ENCODE peak calls at places on chromosomes 11 and 22, in ten cellular contexts. One of them, this sample, is unnamed.

GRCh38 chr22:29879738-29880137 is 3.2 kb upstream of the MTMR3 start:
- DNase-seq in AG09309: no peak
- DNase-seq in B cell: no peak
- DNase-seq in neural crest cell: no peak
- DNase-seq in hepatocyte: no peak
- DNase-seq in lung: no peak
- DNase-seq in dorsolateral prefrontal cortex: no peak
- DNase-seq in transverse colon: no peak
- DNase-seq in endothelial cell: no peak
- DNase-seq in fibroblast of mammary gland: peak
- DNase-seq in this sample: no peak

GRCh38 chr11:123833095-123833494 is 26.9 kb upstream of the OR6M1 start:
- DNase-seq in AG09309: no peak
- DNase-seq in B cell: no peak
- DNase-seq in neural crest cell: no peak
- DNase-seq in hepatocyte: no peak
- DNase-seq in lung: no peak
- DNase-seq in dorsolateral prefrontal cortex: no peak
- DNase-seq in transverse colon: no peak
- DNase-seq in endothelial cell: no peak
- DNase-seq in fibroblast of mammary gland: no peak
- DNase-seq in this sample: no peak

GRCh38 chr22:47200273-47201051 is 438.0 kb downstream of the TBC1D22A start:
- DNase-seq in AG09309: no peak
- DNase-seq in B cell: peak
- DNase-seq in neural crest cell: no peak
- DNase-seq in hepatocyte: no peak
- DNase-seq in lung: no peak
- DNase-seq in dorsolateral prefrontal cortex: no peak
- DNase-seq in transverse colon: no peak
- DNase-seq in endothelial cell: no peak
- DNase-seq in fibroblast of mammary gland: peak
- DNase-seq in this sample: no peak

GRCh38 chr22:27791494-27792241 is 9.9 kb downstream of the MN1 start:
- DNase-seq in AG09309: no peak
- DNase-seq in B cell: no peak
- DNase-seq in neural crest cell: no peak
- DNase-seq in hepatocyte: no peak
- DNase-seq in lung: no peak
- DNase-seq in dorsolateral prefrontal cortex: no peak
- DNase-seq in transverse colon: no peak
- DNase-seq in endothelial cell: no peak
- DNase-seq in fibroblast of mammary gland: no peak
- DNase-seq in this sample: no peak

GRCh38 chr11:17021550-17021949 is 7.3 kb upstream of the PLEKHA7 start:
- DNase-seq in AG09309: no peak
- DNase-seq in B cell: no peak
- DNase-seq in neural crest cell: no peak
- DNase-seq in hepatocyte: no peak
- DNase-seq in lung: no peak
- DNase-seq in dorsolateral prefrontal cortex: no peak
- DNase-seq in transverse colon: no peak
- DNase-seq in endothelial cell: no peak
- DNase-seq in fibroblast of mammary gland: no peak
- DNase-seq in this sample: no peak

GRCh38 chr11:42311504-42311903 is 852.1 kb upstream of the LRRC4C start:
- DNase-seq in AG09309: no peak
- DNase-seq in B cell: no peak
- DNase-seq in neural crest cell: no peak
- DNase-seq in hepatocyte: no peak
- DNase-seq in lung: no peak
- DNase-seq in dorsolateral prefrontal cortex: no peak
- DNase-seq in transverse colon: no peak
- DNase-seq in endothelial cell: no peak
- DNase-seq in fibroblast of mammary gland: peak
- DNase-seq in this sample: no peak

GRCh38 chr11:120527111-120527748 is 15.7 kb downstream of the GRIK4 start:
- DNase-seq in AG09309: no peak
- DNase-seq in B cell: no peak
- DNase-seq in neural crest cell: peak
- DNase-seq in hepatocyte: peak
- DNase-seq in lung: no peak
- DNase-seq in dorsolateral prefrontal cortex: no peak
- DNase-seq in transverse colon: no peak
- DNase-seq in endothelial cell: no peak
- DNase-seq in fibroblast of mammary gland: peak
- DNase-seq in this sample: peak

GRCh38 chr22:19358703-19359553 is 67.4 kb upstream of the CLTCL1 start:
- DNase-seq in AG09309: no peak
- DNase-seq in B cell: no peak
- DNase-seq in neural crest cell: no peak
- DNase-seq in hepatocyte: no peak
- DNase-seq in lung: no peak
- DNase-seq in dorsolateral prefrontal cortex: no peak
- DNase-seq in transverse colon: no peak
- DNase-seq in endothelial cell: no peak
- DNase-seq in fibroblast of mammary gland: no peak
- DNase-seq in this sample: no peak

GRCh38 chr11:2803186-2804057 is 82.2 kb downstream of the CDKN1C start:
- DNase-seq in AG09309: no peak
- DNase-seq in B cell: peak
- DNase-seq in neural crest cell: no peak
- DNase-seq in hepatocyte: no peak
- DNase-seq in lung: peak
- DNase-seq in dorsolateral prefrontal cortex: peak
- DNase-seq in transverse colon: peak
- DNase-seq in endothelial cell: no peak
- DNase-seq in fibroblast of mammary gland: no peak
- DNase-seq in this sample: peak

GRCh38 chr11:115544422-115544821 is 40.2 kb upstream of the CADM1 start:
- DNase-seq in AG09309: no peak
- DNase-seq in B cell: no peak
- DNase-seq in neural crest cell: no peak
- DNase-seq in hepatocyte: peak
- DNase-seq in lung: no peak
- DNase-seq in dorsolateral prefrontal cortex: no peak
- DNase-seq in transverse colon: no peak
- DNase-seq in endothelial cell: no peak
- DNase-seq in fibroblast of mammary gland: no peak
- DNase-seq in this sample: no peak

GRCh38 chr11:88484873-88485621 is 147.5 kb upstream of the CTSC start:
- DNase-seq in AG09309: no peak
- DNase-seq in B cell: no peak
- DNase-seq in neural crest cell: no peak
- DNase-seq in hepatocyte: peak
- DNase-seq in lung: no peak
- DNase-seq in dorsolateral prefrontal cortex: no peak
- DNase-seq in transverse colon: peak
- DNase-seq in endothelial cell: peak
- DNase-seq in fibroblast of mammary gland: peak
- DNase-seq in this sample: peak

GRCh38 chr22:30301995-30302809 is 12.9 kb upstream of the CASTOR1 start:
- DNase-seq in AG09309: no peak
- DNase-seq in B cell: peak
- DNase-seq in neural crest cell: no peak
- DNase-seq in hepatocyte: peak
- DNase-seq in lung: no peak
- DNase-seq in dorsolateral prefrontal cortex: no peak
- DNase-seq in transverse colon: peak
- DNase-seq in endothelial cell: no peak
- DNase-seq in fibroblast of mammary gland: peak
- DNase-seq in this sample: no peak

GRCh38 chr22:24695958-24696511 is 78.5 kb downstream of the PIWIL3 start:
- DNase-seq in AG09309: no peak
- DNase-seq in B cell: no peak
- DNase-seq in neural crest cell: no peak
- DNase-seq in hepatocyte: no peak
- DNase-seq in lung: peak
- DNase-seq in dorsolateral prefrontal cortex: no peak
- DNase-seq in transverse colon: no peak
- DNase-seq in endothelial cell: no peak
- DNase-seq in fibroblast of mammary gland: no peak
- DNase-seq in this sample: no peak

GRCh38 chr11:109789911-109790310 is 303.3 kb upstream of the ZC3H12C start:
- DNase-seq in AG09309: peak
- DNase-seq in B cell: no peak
- DNase-seq in neural crest cell: no peak
- DNase-seq in hepatocyte: no peak
- DNase-seq in lung: no peak
- DNase-seq in dorsolateral prefrontal cortex: no peak
- DNase-seq in transverse colon: no peak
- DNase-seq in endothelial cell: no peak
- DNase-seq in fibroblast of mammary gland: no peak
- DNase-seq in this sample: no peak

GRCh38 chr11:109795234-109795633 is 298.0 kb upstream of the ZC3H12C start:
- DNase-seq in AG09309: no peak
- DNase-seq in B cell: no peak
- DNase-seq in neural crest cell: no peak
- DNase-seq in hepatocyte: peak
- DNase-seq in lung: no peak
- DNase-seq in dorsolateral prefrontal cortex: no peak
- DNase-seq in transverse colon: no peak
- DNase-seq in endothelial cell: no peak
- DNase-seq in fibroblast of mammary gland: peak
- DNase-seq in this sample: no peak

GRCh38 chr11:109794501-109794900 is 298.7 kb upstream of the ZC3H12C start:
- DNase-seq in AG09309: no peak
- DNase-seq in B cell: no peak
- DNase-seq in neural crest cell: no peak
- DNase-seq in hepatocyte: no peak
- DNase-seq in lung: no peak
- DNase-seq in dorsolateral prefrontal cortex: no peak
- DNase-seq in transverse colon: no peak
- DNase-seq in endothelial cell: no peak
- DNase-seq in fibroblast of mammary gland: peak
- DNase-seq in this sample: no peak

GRCh38 chr11:109788969-109789490 is 304.2 kb upstream of the ZC3H12C start:
- DNase-seq in AG09309: no peak
- DNase-seq in B cell: no peak
- DNase-seq in neural crest cell: no peak
- DNase-seq in hepatocyte: no peak
- DNase-seq in lung: no peak
- DNase-seq in dorsolateral prefrontal cortex: no peak
- DNase-seq in transverse colon: no peak
- DNase-seq in endothelial cell: no peak
- DNase-seq in fibroblast of mammary gland: no peak
- DNase-seq in this sample: no peak

GRCh38 chr11:109791337-109791736 is 301.9 kb upstream of the ZC3H12C start:
- DNase-seq in AG09309: no peak
- DNase-seq in B cell: no peak
- DNase-seq in neural crest cell: no peak
- DNase-seq in hepatocyte: no peak
- DNase-seq in lung: no peak
- DNase-seq in dorsolateral prefrontal cortex: no peak
- DNase-seq in transverse colon: no peak
- DNase-seq in endothelial cell: no peak
- DNase-seq in fibroblast of mammary gland: no peak
- DNase-seq in this sample: no peak
- TF ChIP-seq CTCF in AG09309: no peak
- TF ChIP-seq CTCF in B cell: no peak
- TF ChIP-seq CTCF in neural crest cell: no peak
- TF ChIP-seq CTCF in hepatocyte: no peak
- TF ChIP-seq CTCF in lung: no peak
- TF ChIP-seq CTCF in dorsolateral prefrontal cortex: no peak
- TF ChIP-seq CTCF in transverse colon: no peak
- TF ChIP-seq CTCF in endothelial cell: no peak
- TF ChIP-seq CTCF in fibroblast of mammary gland: no peak
- TF ChIP-seq CTCF in this sample: no peak

DNA sequence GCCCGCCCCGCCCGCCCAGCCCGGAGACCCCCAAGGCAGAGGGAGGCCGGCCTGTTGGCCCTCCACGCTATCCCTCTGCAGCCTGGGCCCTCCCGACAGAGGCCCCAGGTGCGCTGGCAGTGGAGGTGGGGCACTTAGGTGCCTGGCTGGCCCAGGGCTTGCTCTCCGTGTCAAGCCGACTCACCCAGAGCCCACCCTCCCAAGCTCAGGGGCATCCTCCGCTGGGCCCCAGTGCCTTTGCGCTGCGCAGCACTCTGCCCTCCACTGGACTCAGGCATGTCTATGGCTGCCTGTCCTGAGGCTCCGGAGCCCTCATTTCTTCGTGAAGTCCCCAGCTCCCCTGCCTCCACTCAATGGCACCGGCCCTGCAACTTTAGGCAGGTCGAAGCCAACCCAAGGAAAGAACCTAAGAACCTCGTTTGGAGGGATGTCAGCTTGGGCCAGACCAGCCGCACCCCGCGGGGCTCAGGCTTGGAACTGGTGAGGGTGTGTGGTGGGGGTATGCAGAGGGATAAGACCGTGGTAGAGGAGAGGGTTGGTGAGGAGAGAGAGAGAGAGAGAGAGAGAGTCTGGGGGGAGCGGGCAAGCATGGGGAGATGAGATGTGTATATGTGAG is 6.1 kb downstream of the SMIM45 start:
- DNase-seq in AG09309: no peak
- DNase-seq in B cell: no peak
- DNase-seq in neural crest cell: no peak
- DNase-seq in hepatocyte: no peak
- DNase-seq in lung: no peak
- DNase-seq in dorsolateral prefrontal cortex: no peak
- DNase-seq in transverse colon: no peak
- DNase-seq in endothelial cell: no peak
- DNase-seq in fibroblast of mammary gland: no peak
- DNase-seq in this sample: no peak
- TF ChIP-seq CTCF in AG09309: no peak
- TF ChIP-seq CTCF in B cell: peak
- TF ChIP-seq CTCF in neural crest cell: peak
- TF ChIP-seq CTCF in hepatocyte: no peak
- TF ChIP-seq CTCF in lung: no peak
- TF ChIP-seq CTCF in dorsolateral prefrontal cortex: peak
- TF ChIP-seq CTCF in transverse colon: peak
- TF ChIP-seq CTCF in endothelial cell: peak
- TF ChIP-seq CTCF in fibroblast of mammary gland: no peak
- TF ChIP-seq CTCF in this sample: peak

GRCh38 chr11:57484141-57484710 is 23.9 kb downstream of the RTN4RL2 start:
- DNase-seq in AG09309: no peak
- DNase-seq in B cell: peak
- DNase-seq in neural crest cell: no peak
- DNase-seq in hepatocyte: no peak
- DNase-seq in lung: no peak
- DNase-seq in dorsolateral prefrontal cortex: no peak
- DNase-seq in transverse colon: no peak
- DNase-seq in endothelial cell: no peak
- DNase-seq in fibroblast of mammary gland: no peak
- DNase-seq in this sample: no peak
- TF ChIP-seq CTCF in AG09309: no peak
- TF ChIP-seq CTCF in B cell: no peak
- TF ChIP-seq CTCF in neural crest cell: no peak
- TF ChIP-seq CTCF in hepatocyte: no peak
- TF ChIP-seq CTCF in lung: no peak
- TF ChIP-seq CTCF in dorsolateral prefrontal cortex: no peak
- TF ChIP-seq CTCF in transverse colon: no peak
- TF ChIP-seq CTCF in endothelial cell: no peak
- TF ChIP-seq CTCF in fibroblast of mammary gland: no peak
- TF ChIP-seq CTCF in this sample: no peak

DNA sequence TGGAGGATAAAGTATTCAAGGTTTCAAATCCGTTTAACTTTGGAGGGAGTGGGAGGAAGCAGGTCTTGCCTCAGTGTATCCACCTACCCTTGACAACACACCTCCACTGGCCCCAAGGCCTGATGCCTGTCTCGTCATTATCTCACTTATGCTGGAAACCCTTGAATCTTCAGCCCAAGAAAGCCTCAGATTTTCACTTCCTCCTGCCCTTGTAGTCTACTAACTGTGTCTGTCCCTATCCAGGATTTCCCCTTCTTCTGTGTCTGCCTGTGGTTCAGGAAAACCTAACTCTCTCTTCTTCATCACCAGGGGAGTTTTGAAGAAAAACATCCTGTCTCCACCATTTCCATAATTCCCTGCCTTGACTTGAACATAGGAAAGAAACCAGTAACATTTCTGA is 56.1 kb downstream of the SYT9 start:
- DNase-seq in AG09309: no peak
- DNase-seq in B cell: no peak
- DNase-seq in neural crest cell: no peak
- DNase-seq in hepatocyte: no peak
- DNase-seq in lung: no peak
- DNase-seq in dorsolateral prefrontal cortex: no peak
- DNase-seq in transverse colon: no peak
- DNase-seq in endothelial cell: no peak
- DNase-seq in fibroblast of mammary gland: no peak
- DNase-seq in this sample: no peak
- TF ChIP-seq CTCF in AG09309: no peak
- TF ChIP-seq CTCF in B cell: no peak
- TF ChIP-seq CTCF in neural crest cell: no peak
- TF ChIP-seq CTCF in hepatocyte: no peak
- TF ChIP-seq CTCF in lung: no peak
- TF ChIP-seq CTCF in dorsolateral prefrontal cortex: no peak
- TF ChIP-seq CTCF in transverse colon: no peak
- TF ChIP-seq CTCF in endothelial cell: no peak
- TF ChIP-seq CTCF in fibroblast of mammary gland: no peak
- TF ChIP-seq CTCF in this sample: no peak